ENCODE peak calls at places on chromosomes 11 and 22, in four cellular contexts. F is small intestine; R is neural progenitor cell; K is CD4-positive, CD25-positive, alpha-beta regulatory T cell. W is an unnamed sample.

GRCh38 chr22:50310209-50310722 is 2.8 kb upstream of the PLXNB2 start:
- DNase-seq in F (no peak), R (peak), K (no peak), W (no peak)

GRCh38 chr22:18044548-18045271 is 20.3 kb upstream of the MICAL3 start:
- DNase-seq in F (peak), R (no peak), K (no peak), W (no peak)

GRCh38 chr11:86388198-86388597 is 13.5 kb downstream of the CCDC81 start:
- DNase-seq in F (peak), R (no peak), K (no peak), W (no peak)

GRCh38 chr11:1571760-1572199 is 291 bp downstream of the DUSP8 start:
- DNase-seq in F (no peak), R (no peak), K (no peak), W (no peak)

GRCh38 chr11:10809373-10810199 is 860 bp upstream of the EIF4G2 start:
- DNase-seq in F (no peak), R (peak), K (peak), W (peak)

GRCh38 chr11:70780246-70780535 is 381.9 kb downstream of the CTTN start:
- DNase-seq in F (no peak), R (no peak), K (no peak), W (no peak)

GRCh38 chr11:30406978-30407762 is 84.3 kb downstream of the ARL14EP start:
- DNase-seq in F (no peak), R (peak), K (no peak), W (no peak)

GRCh38 chr22:23117890-23118646 is 23.7 kb downstream of the RSPH14 start:
- DNase-seq in F (no peak), R (no peak), K (no peak), W (no peak)

GRCh38 chr11:73194593-73194992 is 23.5 kb upstream of the P2RY2 start:
- DNase-seq in F (peak), R (no peak), K (no peak), W (no peak)

GRCh38 chr11:11558826-11559225 is 63.0 kb downstream of the GALNT18 start:
- DNase-seq in F (no peak), R (no peak), K (no peak), W (no peak)

GRCh38 chr11:132114185-132114584 is 743.8 kb downstream of the NTM start:
- DNase-seq in F (peak), R (peak), K (no peak), W (peak)

GRCh38 chr11:111941963-111942362 is 4.8 kb downstream of the DIXDC1 start:
- DNase-seq in F (peak), R (no peak), K (no peak), W (no peak)

GRCh38 chr11:46307785-46308341 is 30.4 kb downstream of the CREB3L1 start:
- DNase-seq in F (no peak), R (peak), K (no peak), W (no peak)

GRCh38 chr11:75720639-75721038 is 3.0 kb downstream of the MOGAT2 start:
- DNase-seq in F (no peak), R (no peak), K (no peak), W (no peak)

GRCh38 chr11:78961938-78962701 is 387.5 kb upstream of the NARS2 start:
- DNase-seq in F (no peak), R (peak), K (no peak), W (peak)

GRCh38 chr22:49209452-49210195 is 618.0 kb downstream of the BRD1 start:
- DNase-seq in F (peak), R (no peak), K (no peak), W (peak)

GRCh38 chr11:13335319-13335718 is 57.7 kb downstream of the BMAL1 start:
- DNase-seq in F (peak), R (peak), K (peak), W (peak)

GRCh38 chr11:67666303-67666645 is 8.1 kb downstream of the ALDH3B2 start:
- DNase-seq in F (no peak), R (no peak), K (no peak), W (no peak)

GRCh38 chr22:48566741-48567140 is 1260.9 kb downstream of the BRD1 start:
- DNase-seq in F (no peak), R (no peak), K (no peak), W (no peak)

GRCh38 chr22:17095538-17095937 is 10.7 kb downstream of the IL17RA start:
- DNase-seq in F (no peak), R (peak), K (no peak), W (peak)

GRCh38 chr22:17272511-17272991 is 53.3 kb upstream of the ADA2 start:
- DNase-seq in F (no peak), R (peak), K (no peak), W (no peak)

GRCh38 chr22:31926969-31927368 is 17.4 kb upstream of the YWHAH start:
- DNase-seq in F (no peak), R (peak), K (no peak), W (no peak)

GRCh38 chr11:95716266-95716665 is 73.3 kb downstream of the FAM76B start:
- DNase-seq in F (no peak), R (no peak), K (no peak), W (no peak)

GRCh38 chr11:2929880-2930704 is 872 bp upstream of the PHLDA2 start:
- DNase-seq in F (peak), R (peak), K (no peak), W (peak)

GRCh38 chr11:72625746-72626636 is 48.2 kb downstream of the PDE2A start:
- DNase-seq in F (peak), R (no peak), K (no peak), W (no peak)

GRCh38 chr11:26319906-26320305 is 12.0 kb upstream of the ANO3 start:
- DNase-seq in F (no peak), R (peak), K (no peak), W (peak)

GRCh38 chr11:43789700-43790443 is 90.8 kb upstream of the ALKBH3 start:
- DNase-seq in F (no peak), R (no peak), K (no peak), W (no peak)

GRCh38 chr11:40178470-40178869 is 1281.0 kb downstream of the LRRC4C start:
- DNase-seq in F (no peak), R (no peak), K (no peak), W (no peak)

DNA sequence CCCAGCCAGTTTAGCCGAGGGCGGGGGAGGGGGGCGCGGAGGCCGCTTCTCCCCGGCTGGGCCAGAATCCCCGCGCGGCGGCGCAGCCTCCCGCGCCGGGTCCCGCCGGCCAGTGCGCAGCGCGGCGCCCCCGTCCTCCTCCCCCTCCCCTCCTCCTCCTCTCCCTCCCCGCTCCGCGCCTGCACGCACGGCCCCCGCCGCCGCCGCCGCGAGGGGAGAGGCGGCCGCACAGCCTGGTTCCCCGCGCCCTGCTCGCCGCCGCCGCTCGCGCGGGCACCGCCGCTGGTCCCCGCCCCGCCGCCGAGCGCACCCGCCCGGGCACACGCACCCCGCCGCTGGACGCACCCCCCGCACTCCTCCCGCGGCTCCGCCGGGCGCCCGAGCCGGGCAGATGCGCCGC is at the start of gene FLRT1:
- DNase-seq in F (no peak), R (peak), K (no peak), W (no peak)
- H3K27ac ChIP-seq in F (no peak), R (no peak), K (no peak), W (peak)

GRCh38 chr11:35617687-35618496 is at the start of gene FJX1:
- DNase-seq in F (peak), R (peak), K (no peak), W (peak)
- H3K4me3 ChIP-seq in F (peak), R (peak), K (no peak), W (peak)

GRCh38 chr11:5243845-5244180 is 5.8 kb downstream of the HBG1 start:
- DNase-seq in F (no peak), R (no peak), K (no peak), W (no peak)

GRCh38 chr11:5246772-5247478 is 2.7 kb downstream of the HBG1 start:
- DNase-seq in F (no peak), R (no peak), K (no peak), W (no peak)

GRCh38 chr11:5247479-5248192 is 2.0 kb downstream of the HBG1 start:
- DNase-seq in F (no peak), R (no peak), K (no peak), W (no peak)

GRCh38 chr11:5242933-5243844 is 6.5 kb downstream of the HBG1 start:
- DNase-seq in F (no peak), R (no peak), K (no peak), W (no peak)

DNA sequence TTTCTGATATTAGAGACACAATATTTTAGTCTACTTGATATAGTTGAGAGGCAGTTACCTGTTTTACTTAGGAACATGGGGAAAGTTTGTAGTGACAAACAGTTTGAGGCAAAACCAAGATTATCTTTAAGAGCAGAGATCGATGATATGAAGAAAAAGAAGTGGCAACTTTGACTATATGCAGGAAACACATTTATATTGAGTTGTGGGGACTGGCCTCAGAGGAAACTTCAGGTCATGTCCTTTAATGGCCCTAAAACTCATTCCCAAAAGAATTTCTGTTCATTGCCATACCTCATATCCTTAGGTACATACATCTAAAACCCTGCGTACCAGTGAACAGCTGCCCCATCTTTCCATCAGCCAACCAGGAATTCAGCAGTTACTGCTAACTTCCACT is 4.5 kb downstream of the HBG1 start:
- DNase-seq in F (no peak), R (no peak), K (no peak), W (no peak)
- H3K27ac ChIP-seq in F (no peak), R (no peak), K (no peak), W (no peak)

GRCh38 chr11:6258571-6258998 is 1.1 kb upstream of the CCKBR start:
- DNase-seq in F (no peak), R (peak), K (no peak), W (peak)
- H3K4me3 ChIP-seq in F (no peak), R (peak), K (no peak), W (peak)

W was measured in A673.